ENCODE peak calls at places on chromosome 11, in eight cellular contexts. M is astrocyte of the cerebellum, G is endothelial cell, B is transverse colon, A is fibroblast of lung, H is HepG2, P is GM20000, U is HFF-Myc. T is an unnamed sample.

GRCh38 chr11:73872746-73873412 is 3.8 kb downstream of the COA4 start:
- DNase-seq in B (no peak), M (no peak), U (no peak), P (no peak), H (no peak), A (no peak), G (no peak), T (no peak)

GRCh38 chr11:16790484-16791240 is 52.2 kb downstream of the C11orf58 start:
- DNase-seq in A (no peak), M (no peak), H (no peak), P (no peak), U (no peak), B (no peak), G (no peak), T (peak; percentile 89)

GRCh38 chr11:11016943-11017342 is 159.1 kb upstream of the ZBED5 start:
- DNase-seq in G (no peak), A (no peak), M (no peak), B (no peak), H (no peak), U (no peak), P (no peak), T (no peak)

GRCh38 chr11:79314906-79315689 is 125.7 kb downstream of the TENM4 start:
- DNase-seq in U (no peak), H (no peak), M (no peak), G (peak; percentile 52), P (no peak), A (peak; percentile 34), B (no peak), T (no peak)

GRCh38 chr11:73478737-73479347 is 102.6 kb downstream of the RELT start:
- DNase-seq in H (peak; percentile 37), U (no peak), B (no peak), G (peak; percentile 20), P (peak; percentile 9), A (peak; percentile 59), M (no peak), T (no peak)

GRCh38 chr11:28756977-28757376 is 648.8 kb downstream of the METTL15 start:
- DNase-seq in H (no peak), G (no peak), P (no peak), A (peak; percentile 59), U (no peak), M (peak; percentile 57), B (no peak), T (no peak)

GRCh38 chr11:13309156-13309555 is 31.6 kb downstream of the BMAL1 start:
- DNase-seq in U (no peak), H (no peak), A (no peak), M (no peak), G (no peak), P (no peak), B (no peak), T (no peak)

GRCh38 chr11:73307323-73308002 is 613 bp upstream of the ARHGEF17 start:
- DNase-seq in P (peak; percentile 97), B (peak; percentile 97), M (peak; percentile 97), G (peak; percentile 99), A (peak; percentile 98), H (peak; percentile 95), U (peak; percentile 94), T (peak; percentile 99)

GRCh38 chr11:425301-425700 is 10.5 kb upstream of the SIGIRR start:
- DNase-seq in A (no peak), M (no peak), B (no peak), H (no peak), P (no peak), U (no peak), G (no peak), T (no peak)

DNA sequence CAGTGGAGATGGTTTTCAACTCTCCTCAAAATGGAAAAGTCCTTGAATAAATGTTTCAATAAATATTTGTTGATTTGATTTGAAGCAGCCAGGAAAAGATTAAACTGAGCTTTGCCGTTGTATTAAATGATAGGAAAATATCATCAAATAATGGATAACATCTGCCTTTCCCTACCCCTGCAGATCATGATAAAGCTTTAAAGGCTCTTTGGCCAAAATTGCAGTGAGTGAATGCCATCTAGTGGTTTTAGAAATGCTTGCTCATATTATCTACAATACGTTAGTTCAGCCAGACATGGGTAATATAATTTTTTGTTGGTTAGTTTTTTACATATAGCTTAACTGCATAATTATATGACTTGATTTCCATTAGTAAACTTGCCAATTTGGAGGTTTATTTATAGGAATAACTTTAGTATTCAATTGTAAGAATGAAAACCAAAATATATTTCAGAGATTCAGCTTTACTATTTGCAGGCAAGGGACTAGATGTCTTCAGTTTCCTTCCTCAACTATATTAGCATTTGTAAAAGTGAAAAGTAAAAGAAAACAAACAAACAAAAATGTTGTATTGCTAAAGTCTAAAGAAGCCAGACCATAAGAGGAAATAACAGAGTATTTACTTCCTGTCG is 159.2 kb downstream of the MSANTD4 start:
- DNase-seq in G (no peak), U (peak; percentile 57), P (peak; percentile 14), H (peak; percentile 36), M (peak; percentile 53), A (peak; percentile 81), B (no peak), T (no peak)
- TF ChIP-seq CTCF in G (peak; percentile 66), U (peak; percentile 48), P (peak; percentile 17), H (peak; percentile 66), M (peak; percentile 63), A (peak; percentile 66), B (peak; percentile 60), T (peak; percentile 93)

GRCh38 chr11:113338730-113339129 is 24.3 kb downstream of the TTC12 start:
- DNase-seq in A (no peak), U (no peak), H (no peak), M (no peak), B (no peak), P (no peak), G (peak; percentile 31), T (no peak)
- TF ChIP-seq CTCF in A (no peak), U (no peak), H (no peak), M (peak; percentile 7), B (no peak), P (no peak), G (no peak), T (no peak)

GRCh38 chr11:93775289-93775688 is 8.8 kb upstream of the MED17 start:
- DNase-seq in H (peak; percentile 21), B (no peak), U (no peak), G (peak; percentile 13), P (no peak), A (no peak), M (no peak), T (no peak)
- TF ChIP-seq CTCF in H (peak; percentile 33), B (no peak), U (peak; percentile 50), G (peak; percentile 31), P (no peak), A (no peak), M (peak; percentile 30), T (peak; percentile 56)

DNA sequence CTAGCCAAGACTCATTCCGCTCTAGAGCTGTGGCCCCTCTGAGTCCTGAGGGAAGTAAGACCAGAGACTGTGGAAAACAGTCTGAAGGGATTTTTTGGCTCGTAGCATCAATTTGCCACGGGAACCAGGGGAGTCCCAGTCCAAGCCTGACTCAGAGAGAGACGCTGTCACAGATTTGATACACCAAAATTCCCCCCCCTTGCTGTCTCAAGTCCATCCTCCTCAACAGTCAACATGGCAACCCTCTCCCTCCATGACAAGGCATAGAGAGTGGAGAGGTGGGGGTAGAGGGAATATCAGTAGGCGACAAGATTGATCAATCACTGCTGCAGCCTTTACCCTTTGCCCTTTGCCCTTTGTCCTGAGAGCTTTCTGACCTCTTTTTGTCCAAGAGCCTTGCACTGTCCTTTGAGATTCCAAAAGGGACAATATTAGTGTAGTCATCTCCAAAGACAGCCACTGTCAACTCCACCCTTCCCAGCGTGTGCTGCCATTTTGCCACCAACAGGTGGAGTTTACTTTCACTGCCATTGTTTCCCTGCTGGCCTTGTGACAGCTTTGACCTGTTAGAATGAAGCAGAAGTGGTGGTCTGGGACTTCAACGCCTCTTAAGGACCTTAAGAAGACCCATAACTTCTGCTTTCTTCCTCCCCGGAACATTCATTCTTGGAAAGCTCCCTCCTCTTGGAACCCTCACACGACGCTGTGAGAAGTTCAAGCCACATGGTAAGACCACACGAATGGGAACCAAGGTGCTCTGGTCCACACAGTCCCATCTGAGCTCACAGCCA is 7.3 kb downstream of the SLC15A3 start:
- DNase-seq in P (no peak), G (no peak), U (no peak), A (no peak), H (no peak), M (no peak), B (no peak), T (no peak)
- TF ChIP-seq CTCF in P (peak; percentile 22), G (peak; percentile 50), U (peak; percentile 20), A (peak; percentile 19), H (no peak), M (no peak), B (no peak), T (peak; percentile 54)

DNA sequence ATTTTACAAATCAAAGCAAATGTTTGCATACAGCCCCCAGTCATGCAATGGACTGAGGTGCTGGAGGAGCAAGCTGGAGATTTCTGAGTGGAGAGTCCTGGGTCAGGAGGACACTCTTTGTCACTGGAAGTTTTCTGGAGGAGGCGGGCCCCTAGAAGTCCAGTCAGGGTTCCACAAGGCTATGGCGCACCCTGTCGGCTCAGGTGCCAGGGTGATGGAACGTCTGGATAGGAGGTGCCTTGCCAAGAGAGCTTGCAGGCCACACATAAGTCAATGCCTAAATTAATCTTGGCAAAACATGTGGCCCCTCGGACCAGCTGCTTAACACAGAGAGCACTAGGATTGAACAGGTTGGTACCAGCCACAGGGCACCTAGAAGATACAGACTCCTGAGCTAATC is 174.7 kb upstream of the CADM1 start:
- DNase-seq in G (peak; percentile 53), P (no peak), M (no peak), U (no peak), A (peak; percentile 9), H (peak; percentile 37), B (peak; percentile 51), T (no peak)
- TF ChIP-seq CTCF in G (no peak), P (no peak), M (peak; percentile 5), U (no peak), A (peak; percentile 19), H (peak; percentile 77), B (peak; percentile 18), T (no peak)

GRCh38 chr11:102407901-102408300 is 44.7 kb downstream of the TMEM123 start:
- DNase-seq in P (no peak), H (no peak), M (no peak), A (no peak), B (no peak), U (no peak), G (no peak), T (no peak)
- TF ChIP-seq CTCF in P (no peak), H (no peak), M (no peak), A (no peak), B (no peak), U (no peak), G (no peak), T (no peak)